ENCODE peak calls at places on chromosomes 11 and 22, in ten cellular contexts. N is stimulated activated CD8-positive, alpha-beta memory T cell treated with anti-CD3 and anti-CD28 coated beads, Interleukin-2, amount 100 ng/mL, for 1 hour; E is NCI-H2081; S is GDM1; L is neural crest cell; J is HFFc6; T is AG09309; R is activated CD4-positive, alpha-beta T cell treated with anti-CD3 and anti-CD28 coated beads, Interleukin-2, amount 50 U/mL, for 1 hour; C is caudate nucleus; B is iris pigment epithelial cell. X is an unnamed sample.

GRCh38 chr11:24637520-24637919 is 140.7 kb downstream of the LUZP2 start:
- DNase-seq in J (no peak), E (no peak), S (no peak), R (no peak), C (no peak), N (no peak), L (no peak), T (no peak), B (no peak), X (no peak)

GRCh38 chr11:33453225-33453624 is 196.0 kb downstream of the HIPK3 start:
- DNase-seq in N (no peak), J (no peak), C (no peak), S (no peak), T (no peak), R (no peak), B (no peak), E (no peak), L (no peak), X (no peak)

GRCh38 chr22:39627208-39627607 is 56.7 kb downstream of the CACNA1I start:
- DNase-seq in J (no peak), E (no peak), N (no peak), R (no peak), L (no peak), C (no peak), S (no peak), T (no peak), B (no peak), X (no peak)

GRCh38 chr11:115720537-115721308 is 216.5 kb upstream of the CADM1 start:
- DNase-seq in N (no peak), C (no peak), J (no peak), E (no peak), S (no peak), T (no peak), B (no peak), L (no peak), R (no peak), X (no peak)

GRCh38 chr11:26348776-26349175 is 16.8 kb downstream of the ANO3 start:
- DNase-seq in S (no peak), L (no peak), B (no peak), E (no peak), N (no peak), J (no peak), T (no peak), C (no peak), R (no peak), X (no peak)

GRCh38 chr11:10022764-10023163 is 271.3 kb downstream of the SBF2 start:
- DNase-seq in N (no peak), R (no peak), S (no peak), C (no peak), B (peak; percentile 57), E (no peak), L (no peak), T (no peak), J (no peak), X (no peak)

GRCh38 chr22:41140365-41140957 is 48.1 kb downstream of the EP300 start:
- DNase-seq in L (no peak), C (no peak), S (no peak), J (no peak), N (no peak), T (no peak), R (no peak), B (no peak), E (no peak), X (no peak)

GRCh38 chr11:69230856-69231425 is 63.0 kb upstream of the MYEOV start:
- DNase-seq in B (no peak), S (no peak), C (no peak), E (no peak), L (no peak), R (no peak), T (no peak), J (no peak), N (no peak), X (no peak)

GRCh38 chr11:24386551-24387404 is 110.1 kb upstream of the LUZP2 start:
- DNase-seq in C (no peak), S (no peak), R (no peak), E (peak; percentile 49), J (peak; percentile 25), B (peak; percentile 52), N (no peak), T (no peak), L (no peak), X (no peak)

GRCh38 chr22:43006016-43006505 is 8.9 kb downstream of the PACSIN2 start:
- DNase-seq in S (no peak), B (no peak), N (no peak), E (no peak), J (no peak), C (no peak), L (no peak), R (no peak), T (no peak), X (no peak)

GRCh38 chr22:19941365-19942070 is at the start of the genes COMT and TXNRD2:
- DNase-seq in E (peak; percentile 74), B (peak; percentile 55), L (peak; percentile 53), T (no peak), J (peak; percentile 33), S (peak; percentile 38), C (no peak), R (peak; percentile 65), N (peak; percentile 49), X (peak; percentile 63)

GRCh38 chr22:20905415-20906386 is 11.5 kb upstream of the CRKL start:
- DNase-seq in N (no peak), C (no peak), T (no peak), S (no peak), R (no peak), B (peak; percentile 10), E (no peak), J (no peak), L (no peak), X (no peak)

GRCh38 chr11:124917115-124917637 is 1.9 kb upstream of the HEPN1 start:
- DNase-seq in J (no peak), E (no peak), N (no peak), T (no peak), B (peak; percentile 75), C (peak; percentile 26), R (no peak), L (no peak), S (no peak), X (no peak)

GRCh38 chr11:70913715-70914231 is 338.6 kb downstream of the SHANK2 start:
- DNase-seq in S (no peak), J (no peak), N (no peak), R (no peak), E (peak; percentile 98), L (no peak), T (no peak), B (no peak), C (no peak), X (no peak)

GRCh38 chr11:119754656-119755350 is 25.8 kb upstream of the NECTIN1 start:
- DNase-seq in S (no peak), C (no peak), J (no peak), N (no peak), B (no peak), T (no peak), L (no peak), R (no peak), E (no peak), X (no peak)